ENCODE peak calls at places on chromosome 5, in five cellular contexts. One of them, this sample, is unnamed.

GRCh38 chr5:12480487-12480886 is 576.2 kb upstream of the CTNND2 start:
- DNase-seq in germinal center: no peak
- DNase-seq in hippocampal formation: no peak
- DNase-seq in small intestine: no peak
- DNase-seq in hepatic stellate cell: no peak
- DNase-seq in this sample: no peak

GRCh38 chr5:131976414-131977211 is 31.1 kb upstream of the MEIKIN start:
- DNase-seq in hippocampal formation: no peak
- DNase-seq in germinal center: no peak
- DNase-seq in small intestine: no peak
- DNase-seq in hepatic stellate cell: no peak
- DNase-seq in this sample: no peak

GRCh38 chr5:10849278-10849677 is 88.2 kb upstream of the DAP start:
- DNase-seq in hepatic stellate cell: no peak
- DNase-seq in germinal center: no peak
- DNase-seq in hippocampal formation: no peak
- DNase-seq in small intestine: no peak
- DNase-seq in this sample: no peak

GRCh38 chr5:101590384-101590783 is 687.3 kb upstream of the ST8SIA4 start:
- DNase-seq in germinal center: peak; percentile 2
- DNase-seq in hippocampal formation: no peak
- DNase-seq in small intestine: no peak
- DNase-seq in hepatic stellate cell: no peak
- DNase-seq in this sample: no peak

GRCh38 chr5:13704401-13704800 is 240.1 kb downstream of the DNAH5 start:
- DNase-seq in hippocampal formation: no peak
- DNase-seq in germinal center: no peak
- DNase-seq in small intestine: no peak
- DNase-seq in hepatic stellate cell: no peak
- DNase-seq in this sample: no peak

GRCh38 chr5:139740138-139740992 is 55.2 kb upstream of the PSD2 start:
- DNase-seq in hippocampal formation: no peak
- DNase-seq in hepatic stellate cell: peak; percentile 59
- DNase-seq in small intestine: no peak
- DNase-seq in germinal center: no peak
- DNase-seq in this sample: no peak

GRCh38 chr5:100827481-100827889 is 75.6 kb downstream of the ST8SIA4 start:
- DNase-seq in germinal center: no peak
- DNase-seq in hippocampal formation: no peak
- DNase-seq in small intestine: peak; percentile 55
- DNase-seq in hepatic stellate cell: no peak
- DNase-seq in this sample: no peak

GRCh38 chr5:112525217-112525616 is 106.1 kb upstream of the EPB41L4A start:
- DNase-seq in hepatic stellate cell: no peak
- DNase-seq in germinal center: no peak
- DNase-seq in small intestine: no peak
- DNase-seq in hippocampal formation: no peak
- DNase-seq in this sample: no peak

GRCh38 chr5:126864042-126864688 is 87.2 kb downstream of the LMNB1 start:
- DNase-seq in hippocampal formation: no peak
- DNase-seq in small intestine: no peak
- DNase-seq in hepatic stellate cell: no peak
- DNase-seq in germinal center: no peak
- DNase-seq in this sample: no peak

GRCh38 chr5:102719886-102720285 is 35.2 kb upstream of the PAM start:
- DNase-seq in hepatic stellate cell: no peak
- DNase-seq in germinal center: no peak
- DNase-seq in small intestine: no peak
- DNase-seq in hippocampal formation: no peak
- DNase-seq in this sample: no peak

GRCh38 chr5:142913728-142914338 is 143.7 kb downstream of the ARHGAP26 start:
- DNase-seq in hippocampal formation: no peak
- DNase-seq in germinal center: no peak
- DNase-seq in hepatic stellate cell: no peak
- DNase-seq in small intestine: no peak
- DNase-seq in this sample: no peak

GRCh38 chr5:40717281-40717680 is 37.6 kb downstream of the PTGER4 start:
- DNase-seq in germinal center: no peak
- DNase-seq in hepatic stellate cell: peak; percentile 66
- DNase-seq in hippocampal formation: no peak
- DNase-seq in small intestine: peak; percentile 66
- DNase-seq in this sample: no peak

GRCh38 chr5:124669956-124670671 is 76.3 kb downstream of the ZNF608 start:
- DNase-seq in hepatic stellate cell: no peak
- DNase-seq in small intestine: no peak
- DNase-seq in hippocampal formation: no peak
- DNase-seq in germinal center: no peak
- DNase-seq in this sample: no peak